ENCODE peak calls at places on chromosome 11, in six cellular contexts. E is HCT116, K is MM.1S, D is GM23248, S is PC-3, H is SK-N-SH. A is an unnamed sample.

GRCh38 chr11:111814567-111814966 is 48.4 kb upstream of the PPP2R1B start:
- DNase-seq in H (no peak), S (no peak), K (no peak), E (no peak), D (no peak), A (no peak)

GRCh38 chr11:96205460-96205809 is 137.6 kb downstream of the MAML2 start:
- DNase-seq in S (no peak), K (no peak), E (no peak), D (peak; percentile 51), H (no peak), A (no peak)

GRCh38 chr11:80702264-80702663 is 1261.4 kb upstream of the TENM4 start:
- DNase-seq in K (no peak), H (no peak), S (peak; percentile 60), E (no peak), D (no peak), A (no peak)

GRCh38 chr11:134754196-134754822 is 342.3 kb upstream of the B3GAT1 start:
- DNase-seq in K (no peak), H (no peak), E (no peak), S (no peak), D (no peak), A (no peak)

GRCh38 chr11:123351375-123351774 is 78.7 kb upstream of the GRAMD1B start:
- DNase-seq in D (no peak), K (no peak), H (peak; percentile 55), E (no peak), S (no peak), A (peak; percentile 65)

GRCh38 chr11:86383314-86383713 is 8.6 kb downstream of the CCDC81 start:
- DNase-seq in S (no peak), E (no peak), H (no peak), K (no peak), D (no peak), A (no peak)

GRCh38 chr11:69157156-69157821 is 1.6 kb downstream of the SMIM38 start:
- DNase-seq in D (peak; percentile 76), S (no peak), H (peak; percentile 97), E (no peak), K (no peak), A (peak; percentile 87)

GRCh38 chr11:100574894-100575769 is 112.0 kb upstream of the ARHGAP42 start:
- DNase-seq in E (peak; percentile 13), K (peak; percentile 23), S (peak; percentile 80), H (no peak), D (peak; percentile 21), A (no peak)

GRCh38 chr11:48019230-48019584 is 38.8 kb downstream of the PTPRJ start:
- DNase-seq in E (no peak), D (no peak), S (no peak), H (peak; percentile 25), K (no peak), A (peak; percentile 70)

GRCh38 chr11:64854534-64855502 is 10.4 kb upstream of the CDC42BPG start:
- DNase-seq in H (no peak), S (peak; percentile 100), E (peak; percentile 91), K (no peak), D (peak; percentile 97), A (no peak)

GRCh38 chr11:110948112-110948511 is 235.9 kb upstream of the ARHGAP20 start:
- DNase-seq in H (no peak), D (peak; percentile 62), E (no peak), S (no peak), K (no peak), A (no peak)

GRCh38 chr11:27234043-27234668 is 128.9 kb downstream of the CCDC34 start:
- DNase-seq in E (no peak), K (no peak), D (peak; percentile 98), H (no peak), S (peak; percentile 56), A (peak; percentile 17)

GRCh38 chr11:44949160-44950035 is 1.3 kb downstream of the TP53I11 start:
- DNase-seq in E (no peak), S (peak; percentile 41), H (peak; percentile 84), K (no peak), D (peak; percentile 61), A (peak; percentile 88)

GRCh38 chr11:56841210-56841810 is 92.8 kb upstream of the OR9G4 start:
- DNase-seq in S (peak; percentile 82), E (peak; percentile 27), H (peak; percentile 60), K (peak; percentile 61), D (peak; percentile 78), A (peak; percentile 69)

GRCh38 chr11:58574851-58575250 is 805 bp downstream of the LPXN start:
- DNase-seq in S (peak; percentile 64), E (no peak), D (peak; percentile 88), H (no peak), K (no peak), A (no peak)

GRCh38 chr11:130476922-130477491 is 28.6 kb downstream of the ADAMTS15 start:
- DNase-seq in E (no peak), D (no peak), S (no peak), K (no peak), H (peak; percentile 21), A (no peak)

GRCh38 chr11:130477646-130478203 is 29.3 kb downstream of the ADAMTS15 start:
- DNase-seq in E (no peak), H (peak; percentile 3), K (no peak), S (no peak), D (peak; percentile 21), A (no peak)

GRCh38 chr11:130474637-130475400 is 26.4 kb downstream of the ADAMTS15 start:
- DNase-seq in K (no peak), D (no peak), S (no peak), E (no peak), H (peak; percentile 9), A (no peak)

GRCh38 chr11:130475426-130476053 is 27.1 kb downstream of the ADAMTS15 start:
- DNase-seq in H (peak; percentile 13), S (no peak), E (no peak), K (no peak), D (no peak), A (no peak)

GRCh38 chr11:130476200-130476921 is 27.9 kb downstream of the ADAMTS15 start:
- DNase-seq in H (peak; percentile 10), E (no peak), S (no peak), K (no peak), D (peak; percentile 24), A (no peak)
- H3K9ac ChIP-seq in H (no peak overlapping the region), E (no peak overlapping the region), S (no peak overlapping the region), K (no peak overlapping the region), D (no peak overlapping the region), A (no peak overlapping the region)

DNA sequence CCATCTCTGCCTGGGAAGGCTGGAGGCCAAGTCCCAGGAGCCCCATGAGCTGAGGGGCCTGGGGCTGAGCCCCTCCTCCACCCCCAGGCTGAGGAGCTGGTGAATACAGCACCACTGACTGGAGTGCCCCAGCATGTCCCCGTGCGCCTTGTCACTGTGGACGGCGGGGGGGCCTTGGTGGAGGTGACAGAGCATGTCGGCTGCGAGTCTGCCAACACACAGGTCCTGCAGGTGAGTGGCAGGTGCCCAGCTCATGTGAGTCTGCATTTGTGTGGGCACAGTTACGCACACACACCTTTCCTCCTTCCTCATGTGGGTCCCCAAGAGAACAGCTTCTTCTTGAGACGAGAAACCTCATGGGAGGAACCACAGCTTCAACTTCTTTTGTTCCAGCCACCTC is 7.6 kb downstream of the TMEM132A start:
- DNase-seq in K (no peak), H (no peak), D (no peak), S (no peak), E (no peak), A (no peak)
- TF ChIP-seq EZH2phosphoT487 in K (no peak), H (no peak), D (no peak), S (no peak), E (no peak), A (no peak)

GRCh38 chr11:102320166-102320565 is 2.9 kb downstream of the BIRC3 start:
- DNase-seq in K (no peak), S (no peak), D (no peak), E (no peak), H (no peak), A (no peak)
- H3K4me3 ChIP-seq in K (peak overlapping the region; percentile 57), S (no peak overlapping the region), D (no peak overlapping the region), E (no peak overlapping the region), H (no peak overlapping the region), A (no peak overlapping the region)

GRCh38 chr11:121461843-121462242 is 9.1 kb upstream of the SORL1-AS1 start:
- DNase-seq in D (no peak), E (no peak), H (no peak), K (no peak), S (no peak), A (no peak)
- H3K9ac ChIP-seq in D (no peak overlapping the region), E (no peak overlapping the region), H (no peak overlapping the region), K (no peak overlapping the region), S (no peak overlapping the region), A (no peak overlapping the region)

A was measured in neural progenitor cell.